ENCODE peak calls at places on chromosomes 7 and 10, in seven cellular contexts. One of them, this sample, is unnamed.

GRCh38 chr10:115092555-115093285 is 445 bp upstream of the ATRNL1 start:
- DNase-seq in stimulated activated CD4-positive, alpha-beta T cell treated with anti-CD3 and anti-CD28 coated beads, TNF-alpha, amount 100 ng/mL, for 24 hours: peak; percentile 16
- DNase-seq in T-helper 2 cell: peak; percentile 43
- DNase-seq in NCI-H460: no peak
- DNase-seq in activated CD8-positive, alpha-beta T cell treated with anti-CD3 and anti-CD28 coated beads for 36 hours: peak; percentile 25
- DNase-seq in KBM-7: peak; percentile 27
- DNase-seq in nephron progenitor cell: peak; percentile 74
- DNase-seq in this sample: peak; percentile 69

GRCh38 chr7:43691611-43692010 is 37.7 kb downstream of the COA1 start:
- DNase-seq in T-helper 2 cell: no peak
- DNase-seq in nephron progenitor cell: no peak
- DNase-seq in stimulated activated CD4-positive, alpha-beta T cell treated with anti-CD3 and anti-CD28 coated beads, TNF-alpha, amount 100 ng/mL, for 24 hours: no peak
- DNase-seq in activated CD8-positive, alpha-beta T cell treated with anti-CD3 and anti-CD28 coated beads for 36 hours: no peak
- DNase-seq in KBM-7: no peak
- DNase-seq in NCI-H460: no peak
- DNase-seq in this sample: no peak

GRCh38 chr10:119871881-119872609 is 598 bp downstream of the MCMBP start:
- DNase-seq in stimulated activated CD4-positive, alpha-beta T cell treated with anti-CD3 and anti-CD28 coated beads, TNF-alpha, amount 100 ng/mL, for 24 hours: peak; percentile 50
- DNase-seq in T-helper 2 cell: peak; percentile 67
- DNase-seq in NCI-H460: no peak
- DNase-seq in KBM-7: peak; percentile 83
- DNase-seq in activated CD8-positive, alpha-beta T cell treated with anti-CD3 and anti-CD28 coated beads for 36 hours: peak; percentile 65
- DNase-seq in nephron progenitor cell: peak; percentile 54
- DNase-seq in this sample: peak; percentile 71

GRCh38 chr10:101840102-101840684 is 3.4 kb downstream of the KCNIP2 start:
- DNase-seq in T-helper 2 cell: peak; percentile 51
- DNase-seq in NCI-H460: no peak
- DNase-seq in nephron progenitor cell: peak; percentile 30
- DNase-seq in activated CD8-positive, alpha-beta T cell treated with anti-CD3 and anti-CD28 coated beads for 36 hours: peak; percentile 58
- DNase-seq in stimulated activated CD4-positive, alpha-beta T cell treated with anti-CD3 and anti-CD28 coated beads, TNF-alpha, amount 100 ng/mL, for 24 hours: no peak
- DNase-seq in KBM-7: no peak
- DNase-seq in this sample: peak; percentile 47

GRCh38 chr10:119025336-119025735 is 4.2 kb upstream of the NANOS1 start:
- DNase-seq in nephron progenitor cell: no peak
- DNase-seq in activated CD8-positive, alpha-beta T cell treated with anti-CD3 and anti-CD28 coated beads for 36 hours: no peak
- DNase-seq in stimulated activated CD4-positive, alpha-beta T cell treated with anti-CD3 and anti-CD28 coated beads, TNF-alpha, amount 100 ng/mL, for 24 hours: no peak
- DNase-seq in NCI-H460: no peak
- DNase-seq in KBM-7: no peak
- DNase-seq in T-helper 2 cell: no peak
- DNase-seq in this sample: no peak

GRCh38 chr10:87079106-87079836 is 15.4 kb downstream of the GLUD1 start:
- DNase-seq in T-helper 2 cell: no peak
- DNase-seq in NCI-H460: no peak
- DNase-seq in stimulated activated CD4-positive, alpha-beta T cell treated with anti-CD3 and anti-CD28 coated beads, TNF-alpha, amount 100 ng/mL, for 24 hours: no peak
- DNase-seq in nephron progenitor cell: no peak
- DNase-seq in KBM-7: no peak
- DNase-seq in activated CD8-positive, alpha-beta T cell treated with anti-CD3 and anti-CD28 coated beads for 36 hours: no peak
- DNase-seq in this sample: no peak

GRCh38 chr7:25694690-25695089 is 457.3 kb upstream of the NFE2L3 start:
- DNase-seq in KBM-7: no peak
- DNase-seq in T-helper 2 cell: no peak
- DNase-seq in NCI-H460: no peak
- DNase-seq in stimulated activated CD4-positive, alpha-beta T cell treated with anti-CD3 and anti-CD28 coated beads, TNF-alpha, amount 100 ng/mL, for 24 hours: no peak
- DNase-seq in nephron progenitor cell: no peak
- DNase-seq in activated CD8-positive, alpha-beta T cell treated with anti-CD3 and anti-CD28 coated beads for 36 hours: no peak
- DNase-seq in this sample: no peak

GRCh38 chr10:92915892-92916291 is 67.6 kb downstream of the EXOC6 start:
- DNase-seq in activated CD8-positive, alpha-beta T cell treated with anti-CD3 and anti-CD28 coated beads for 36 hours: no peak
- DNase-seq in nephron progenitor cell: no peak
- DNase-seq in T-helper 2 cell: no peak
- DNase-seq in stimulated activated CD4-positive, alpha-beta T cell treated with anti-CD3 and anti-CD28 coated beads, TNF-alpha, amount 100 ng/mL, for 24 hours: no peak
- DNase-seq in KBM-7: no peak
- DNase-seq in NCI-H460: no peak
- DNase-seq in this sample: no peak

GRCh38 chr10:65570143-65571010 is 1355.5 kb upstream of the LRRTM3 start:
- DNase-seq in nephron progenitor cell: peak; percentile 78
- DNase-seq in stimulated activated CD4-positive, alpha-beta T cell treated with anti-CD3 and anti-CD28 coated beads, TNF-alpha, amount 100 ng/mL, for 24 hours: no peak
- DNase-seq in activated CD8-positive, alpha-beta T cell treated with anti-CD3 and anti-CD28 coated beads for 36 hours: no peak
- DNase-seq in T-helper 2 cell: no peak
- DNase-seq in KBM-7: peak; percentile 90
- DNase-seq in NCI-H460: peak; percentile 64
- DNase-seq in this sample: peak; percentile 71

GRCh38 chr7:30172451-30172850 is 37.7 kb downstream of the MTURN start:
- DNase-seq in T-helper 2 cell: no peak
- DNase-seq in KBM-7: no peak
- DNase-seq in nephron progenitor cell: no peak
- DNase-seq in activated CD8-positive, alpha-beta T cell treated with anti-CD3 and anti-CD28 coated beads for 36 hours: no peak
- DNase-seq in NCI-H460: no peak
- DNase-seq in stimulated activated CD4-positive, alpha-beta T cell treated with anti-CD3 and anti-CD28 coated beads, TNF-alpha, amount 100 ng/mL, for 24 hours: no peak
- DNase-seq in this sample: no peak

GRCh38 chr10:108078263-108078662 is 913.8 kb upstream of the SORCS1 start:
- DNase-seq in stimulated activated CD4-positive, alpha-beta T cell treated with anti-CD3 and anti-CD28 coated beads, TNF-alpha, amount 100 ng/mL, for 24 hours: no peak
- DNase-seq in T-helper 2 cell: no peak
- DNase-seq in nephron progenitor cell: no peak
- DNase-seq in KBM-7: no peak
- DNase-seq in NCI-H460: no peak
- DNase-seq in activated CD8-positive, alpha-beta T cell treated with anti-CD3 and anti-CD28 coated beads for 36 hours: no peak
- DNase-seq in this sample: no peak

GRCh38 chr7:142438923-142439515 is 181.2 kb upstream of the PRSS58 start:
- DNase-seq in KBM-7: no peak
- DNase-seq in T-helper 2 cell: no peak
- DNase-seq in NCI-H460: no peak
- DNase-seq in nephron progenitor cell: no peak
- DNase-seq in stimulated activated CD4-positive, alpha-beta T cell treated with anti-CD3 and anti-CD28 coated beads, TNF-alpha, amount 100 ng/mL, for 24 hours: no peak
- DNase-seq in activated CD8-positive, alpha-beta T cell treated with anti-CD3 and anti-CD28 coated beads for 36 hours: no peak
- DNase-seq in this sample: no peak

GRCh38 chr10:71260622-71261325 is 48.4 kb downstream of the UNC5B start:
- DNase-seq in NCI-H460: no peak
- DNase-seq in stimulated activated CD4-positive, alpha-beta T cell treated with anti-CD3 and anti-CD28 coated beads, TNF-alpha, amount 100 ng/mL, for 24 hours: no peak
- DNase-seq in activated CD8-positive, alpha-beta T cell treated with anti-CD3 and anti-CD28 coated beads for 36 hours: no peak
- DNase-seq in T-helper 2 cell: no peak
- DNase-seq in KBM-7: no peak
- DNase-seq in nephron progenitor cell: peak; percentile 50
- DNase-seq in this sample: peak; percentile 52

GRCh38 chr10:16519908-16520861 is 1.5 kb downstream of the C1QL3 start:
- DNase-seq in nephron progenitor cell: peak; percentile 32
- DNase-seq in activated CD8-positive, alpha-beta T cell treated with anti-CD3 and anti-CD28 coated beads for 36 hours: peak; percentile 32
- DNase-seq in T-helper 2 cell: peak; percentile 24
- DNase-seq in NCI-H460: no peak
- DNase-seq in stimulated activated CD4-positive, alpha-beta T cell treated with anti-CD3 and anti-CD28 coated beads, TNF-alpha, amount 100 ng/mL, for 24 hours: peak; percentile 9
- DNase-seq in KBM-7: no peak
- DNase-seq in this sample: peak; percentile 27

GRCh38 chr7:143490719-143491306 is 13.1 kb downstream of the TAS2R41 start:
- DNase-seq in activated CD8-positive, alpha-beta T cell treated with anti-CD3 and anti-CD28 coated beads for 36 hours: peak; percentile 38
- DNase-seq in KBM-7: no peak
- DNase-seq in stimulated activated CD4-positive, alpha-beta T cell treated with anti-CD3 and anti-CD28 coated beads, TNF-alpha, amount 100 ng/mL, for 24 hours: no peak
- DNase-seq in T-helper 2 cell: peak; percentile 18
- DNase-seq in NCI-H460: peak; percentile 38
- DNase-seq in nephron progenitor cell: peak; percentile 11
- DNase-seq in this sample: peak; percentile 48

GRCh38 chr10:4353964-4354363 is 472.0 kb upstream of the AKR1E2 start:
- DNase-seq in stimulated activated CD4-positive, alpha-beta T cell treated with anti-CD3 and anti-CD28 coated beads, TNF-alpha, amount 100 ng/mL, for 24 hours: no peak
- DNase-seq in T-helper 2 cell: peak; percentile 77
- DNase-seq in activated CD8-positive, alpha-beta T cell treated with anti-CD3 and anti-CD28 coated beads for 36 hours: no peak
- DNase-seq in nephron progenitor cell: no peak
- DNase-seq in NCI-H460: no peak
- DNase-seq in KBM-7: no peak
- DNase-seq in this sample: no peak